ENCODE peak calls at places on chromosomes 16 and 17, in ten cellular contexts. One of them, this sample, is unnamed.

GRCh38 chr17:74369221-74369620 is 1.9 kb downstream of the GPR142 start:
- DNase-seq in cardiac muscle cell: no peak
- DNase-seq in NT2/D1: no peak
- DNase-seq in lower lobe of right lung: peak; percentile 81
- DNase-seq in adipocyte: no peak
- DNase-seq in CD8-positive, alpha-beta memory T cell: no peak
- DNase-seq in stomach: peak; percentile 44
- DNase-seq in MM.1S: no peak
- DNase-seq in PC-3: no peak
- DNase-seq in SJSA1: no peak
- DNase-seq in this sample: no peak

GRCh38 chr16:28258571-28258970 is 33.8 kb upstream of the SBK1 start:
- DNase-seq in SJSA1: no peak
- DNase-seq in lower lobe of right lung: no peak
- DNase-seq in NT2/D1: no peak
- DNase-seq in stomach: peak; percentile 51
- DNase-seq in MM.1S: no peak
- DNase-seq in CD8-positive, alpha-beta memory T cell: no peak
- DNase-seq in PC-3: no peak
- DNase-seq in adipocyte: peak; percentile 38
- DNase-seq in cardiac muscle cell: peak; percentile 87
- DNase-seq in this sample: peak; percentile 91

GRCh38 chr17:55265434-55266021 is 768 bp downstream of the HLF start:
- DNase-seq in MM.1S: no peak
- DNase-seq in NT2/D1: no peak
- DNase-seq in CD8-positive, alpha-beta memory T cell: no peak
- DNase-seq in lower lobe of right lung: no peak
- DNase-seq in SJSA1: no peak
- DNase-seq in stomach: no peak
- DNase-seq in adipocyte: no peak
- DNase-seq in PC-3: no peak
- DNase-seq in cardiac muscle cell: no peak
- DNase-seq in this sample: peak; percentile 38

GRCh38 chr17:58756246-58757161 is 850 bp downstream of the PPM1E start:
- DNase-seq in CD8-positive, alpha-beta memory T cell: no peak
- DNase-seq in NT2/D1: no peak
- DNase-seq in MM.1S: peak; percentile 12
- DNase-seq in lower lobe of right lung: no peak
- DNase-seq in SJSA1: no peak
- DNase-seq in PC-3: no peak
- DNase-seq in adipocyte: peak; percentile 28
- DNase-seq in stomach: no peak
- DNase-seq in cardiac muscle cell: peak; percentile 35
- DNase-seq in this sample: peak; percentile 1

GRCh38 chr16:48547530-48547929 is 62.5 kb downstream of the N4BP1 start:
- DNase-seq in CD8-positive, alpha-beta memory T cell: no peak
- DNase-seq in adipocyte: no peak
- DNase-seq in stomach: no peak
- DNase-seq in MM.1S: no peak
- DNase-seq in PC-3: no peak
- DNase-seq in cardiac muscle cell: peak; percentile 55
- DNase-seq in lower lobe of right lung: no peak
- DNase-seq in NT2/D1: no peak
- DNase-seq in SJSA1: no peak
- DNase-seq in this sample: no peak

GRCh38 chr16:2950773-2951172 is 13.3 kb upstream of the KREMEN2 start:
- DNase-seq in cardiac muscle cell: no peak
- DNase-seq in NT2/D1: no peak
- DNase-seq in MM.1S: no peak
- DNase-seq in CD8-positive, alpha-beta memory T cell: no peak
- DNase-seq in PC-3: no peak
- DNase-seq in stomach: no peak
- DNase-seq in SJSA1: no peak
- DNase-seq in lower lobe of right lung: no peak
- DNase-seq in adipocyte: no peak
- DNase-seq in this sample: no peak

GRCh38 chr16:14559809-14560227 is 70.2 kb downstream of the PARN start:
- DNase-seq in lower lobe of right lung: peak; percentile 68
- DNase-seq in adipocyte: no peak
- DNase-seq in stomach: peak; percentile 67
- DNase-seq in CD8-positive, alpha-beta memory T cell: no peak
- DNase-seq in NT2/D1: no peak
- DNase-seq in SJSA1: no peak
- DNase-seq in cardiac muscle cell: no peak
- DNase-seq in PC-3: no peak
- DNase-seq in MM.1S: no peak
- DNase-seq in this sample: no peak

GRCh38 chr17:68763551-68763950 is 162.4 kb upstream of the FAM20A start:
- DNase-seq in cardiac muscle cell: no peak
- DNase-seq in PC-3: peak; percentile 38
- DNase-seq in adipocyte: peak; percentile 16
- DNase-seq in NT2/D1: no peak
- DNase-seq in stomach: no peak
- DNase-seq in lower lobe of right lung: no peak
- DNase-seq in CD8-positive, alpha-beta memory T cell: no peak
- DNase-seq in MM.1S: no peak
- DNase-seq in SJSA1: no peak
- DNase-seq in this sample: no peak

GRCh38 chr16:31404353-31405064 is 11.4 kb downstream of the ITGAD start:
- DNase-seq in adipocyte: peak; percentile 23
- DNase-seq in stomach: no peak
- DNase-seq in PC-3: peak; percentile 45
- DNase-seq in SJSA1: peak; percentile 65
- DNase-seq in NT2/D1: no peak
- DNase-seq in MM.1S: peak; percentile 14
- DNase-seq in cardiac muscle cell: no peak
- DNase-seq in CD8-positive, alpha-beta memory T cell: no peak
- DNase-seq in lower lobe of right lung: no peak
- DNase-seq in this sample: no peak

GRCh38 chr16:3485821-3486505 is 9.3 kb downstream of the C16orf90 start:
- DNase-seq in NT2/D1: no peak
- DNase-seq in cardiac muscle cell: no peak
- DNase-seq in MM.1S: no peak
- DNase-seq in adipocyte: no peak
- DNase-seq in CD8-positive, alpha-beta memory T cell: no peak
- DNase-seq in SJSA1: no peak
- DNase-seq in stomach: no peak
- DNase-seq in PC-3: no peak
- DNase-seq in lower lobe of right lung: no peak
- DNase-seq in this sample: no peak

GRCh38 chr16:1543085-1543896 is 9.8 kb downstream of the TMEM204 start:
- DNase-seq in adipocyte: no peak
- DNase-seq in lower lobe of right lung: peak; percentile 80
- DNase-seq in CD8-positive, alpha-beta memory T cell: no peak
- DNase-seq in PC-3: peak; percentile 74
- DNase-seq in stomach: peak; percentile 32
- DNase-seq in SJSA1: no peak
- DNase-seq in NT2/D1: peak; percentile 36
- DNase-seq in MM.1S: no peak
- DNase-seq in cardiac muscle cell: peak; percentile 45
- DNase-seq in this sample: peak; percentile 43

GRCh38 chr16:88936008-88936912 is 40.7 kb downstream of the CBFA2T3 start:
- DNase-seq in cardiac muscle cell: no peak
- DNase-seq in MM.1S: no peak
- DNase-seq in NT2/D1: no peak
- DNase-seq in stomach: no peak
- DNase-seq in PC-3: peak; percentile 18
- DNase-seq in adipocyte: no peak
- DNase-seq in CD8-positive, alpha-beta memory T cell: no peak
- DNase-seq in lower lobe of right lung: peak; percentile 70
- DNase-seq in SJSA1: no peak
- DNase-seq in this sample: no peak

GRCh38 chr16:66127459-66128362 is 238.8 kb upstream of the CDH5 start:
- DNase-seq in adipocyte: no peak
- DNase-seq in stomach: no peak
- DNase-seq in CD8-positive, alpha-beta memory T cell: no peak
- DNase-seq in lower lobe of right lung: no peak
- DNase-seq in MM.1S: no peak
- DNase-seq in SJSA1: no peak
- DNase-seq in cardiac muscle cell: peak; percentile 52
- DNase-seq in NT2/D1: no peak
- DNase-seq in PC-3: peak; percentile 23
- DNase-seq in this sample: peak; percentile 8

GRCh38 chr17:59627269-59627668 is 7.6 kb downstream of the CLTC start:
- DNase-seq in stomach: no peak
- DNase-seq in NT2/D1: no peak
- DNase-seq in SJSA1: no peak
- DNase-seq in lower lobe of right lung: no peak
- DNase-seq in CD8-positive, alpha-beta memory T cell: no peak
- DNase-seq in PC-3: no peak
- DNase-seq in MM.1S: no peak
- DNase-seq in cardiac muscle cell: no peak
- DNase-seq in adipocyte: peak; percentile 49
- DNase-seq in this sample: no peak

DNA sequence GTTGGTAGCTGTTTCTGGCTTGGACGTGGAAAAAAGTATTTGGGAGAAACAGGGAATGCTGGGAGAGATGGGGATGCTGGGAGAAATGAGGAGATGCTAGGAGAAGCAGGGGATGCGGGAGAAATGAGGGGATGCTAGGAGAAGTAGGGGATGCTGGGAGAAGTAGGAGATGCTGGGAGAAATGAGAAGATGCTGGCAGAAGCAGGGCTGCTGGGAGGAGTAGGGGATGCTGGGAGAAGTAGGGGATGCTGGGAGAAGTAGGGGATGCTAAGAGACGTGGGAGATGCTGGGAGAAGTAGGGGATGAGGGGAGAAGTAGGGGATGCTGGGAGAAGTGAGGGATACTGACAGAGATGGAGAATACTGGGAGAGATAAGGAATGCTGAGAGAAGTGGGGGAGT is 45.6 kb upstream of the IL34 start:
- DNase-seq in SJSA1: no peak
- DNase-seq in CD8-positive, alpha-beta memory T cell: no peak
- DNase-seq in MM.1S: no peak
- DNase-seq in stomach: no peak
- DNase-seq in NT2/D1: no peak
- DNase-seq in adipocyte: no peak
- DNase-seq in PC-3: no peak
- DNase-seq in cardiac muscle cell: no peak
- DNase-seq in lower lobe of right lung: no peak
- DNase-seq in this sample: no peak
- H3K4me1 ChIP-seq in SJSA1: no peaks in the 10 kb centered on the region
- H3K4me1 ChIP-seq in CD8-positive, alpha-beta memory T cell: no peaks in the 10 kb centered on the region
- H3K4me1 ChIP-seq in MM.1S: no peaks in the 10 kb centered on the region
- H3K4me1 ChIP-seq in stomach: no peaks in the 10 kb centered on the region
- H3K4me1 ChIP-seq in NT2/D1: peaks cover 4% of the 10 kb centered on the region
- H3K4me1 ChIP-seq in adipocyte: peaks cover 9% of the 10 kb centered on the region
- H3K4me1 ChIP-seq in PC-3: no peaks in the 10 kb centered on the region
- H3K4me1 ChIP-seq in cardiac muscle cell: no peaks in the 10 kb centered on the region
- H3K4me1 ChIP-seq in lower lobe of right lung: no peaks in the 10 kb centered on the region
- H3K4me1 ChIP-seq in this sample: peaks cover 12% of the 10 kb centered on the region

GRCh38 chr17:65694601-65695000 is 133.2 kb upstream of the AXIN2 start:
- DNase-seq in adipocyte: no peak
- DNase-seq in NT2/D1: no peak
- DNase-seq in CD8-positive, alpha-beta memory T cell: no peak
- DNase-seq in stomach: no peak
- DNase-seq in SJSA1: no peak
- DNase-seq in PC-3: no peak
- DNase-seq in MM.1S: no peak
- DNase-seq in cardiac muscle cell: no peak
- DNase-seq in lower lobe of right lung: no peak
- DNase-seq in this sample: no peak
- H3K4me1 ChIP-seq in adipocyte: peaks cover 33% of the 10 kb centered on the region
- H3K4me1 ChIP-seq in NT2/D1: peaks cover 4% of the 10 kb centered on the region
- H3K4me1 ChIP-seq in CD8-positive, alpha-beta memory T cell: peaks cover 9% of the 10 kb centered on the region
- H3K4me1 ChIP-seq in stomach: no peaks in the 10 kb centered on the region
- H3K4me1 ChIP-seq in SJSA1: peaks cover 31% of the 10 kb centered on the region
- H3K4me1 ChIP-seq in PC-3: peaks cover 30% of the 10 kb centered on the region
- H3K4me1 ChIP-seq in MM.1S: peaks cover 10% of the 10 kb centered on the region
- H3K4me1 ChIP-seq in cardiac muscle cell: peaks cover 19% of the 10 kb centered on the region
- H3K4me1 ChIP-seq in lower lobe of right lung: no peaks in the 10 kb centered on the region
- H3K4me1 ChIP-seq in this sample: peaks cover 4% of the 10 kb centered on the region

GRCh38 chr16:67517178-67517492 is 11.5 kb upstream of the RIPOR1 start:
- DNase-seq in NT2/D1: no peak
- DNase-seq in cardiac muscle cell: no peak
- DNase-seq in lower lobe of right lung: no peak
- DNase-seq in adipocyte: no peak
- DNase-seq in SJSA1: no peak
- DNase-seq in PC-3: no peak
- DNase-seq in MM.1S: no peak
- DNase-seq in stomach: no peak
- DNase-seq in CD8-positive, alpha-beta memory T cell: no peak
- DNase-seq in this sample: no peak
- H3K4me1 ChIP-seq in NT2/D1: no peaks in the 10 kb centered on the region
- H3K4me1 ChIP-seq in cardiac muscle cell: no peaks in the 10 kb centered on the region
- H3K4me1 ChIP-seq in lower lobe of right lung: peaks cover 15% of the 10 kb centered on the region
- H3K4me1 ChIP-seq in adipocyte: peaks cover 11% of the 10 kb centered on the region
- H3K4me1 ChIP-seq in SJSA1: peaks cover 32% of the 10 kb centered on the region
- H3K4me1 ChIP-seq in PC-3: peaks cover 12% of the 10 kb centered on the region
- H3K4me1 ChIP-seq in MM.1S: peaks cover 7% of the 10 kb centered on the region
- H3K4me1 ChIP-seq in stomach: no peaks in the 10 kb centered on the region
- H3K4me1 ChIP-seq in CD8-positive, alpha-beta memory T cell: peaks cover 21% of the 10 kb centered on the region
- H3K4me1 ChIP-seq in this sample: no peaks in the 10 kb centered on the region

GRCh38 chr17:75755990-75756389 is 9.0 kb downstream of the GALK1 start:
- DNase-seq in lower lobe of right lung: no peak
- DNase-seq in CD8-positive, alpha-beta memory T cell: no peak
- DNase-seq in cardiac muscle cell: no peak
- DNase-seq in PC-3: no peak
- DNase-seq in stomach: no peak
- DNase-seq in NT2/D1: no peak
- DNase-seq in SJSA1: no peak
- DNase-seq in MM.1S: no peak
- DNase-seq in adipocyte: no peak
- DNase-seq in this sample: no peak
- H3K4me1 ChIP-seq in lower lobe of right lung: peaks cover 13% of the 10 kb centered on the region
- H3K4me1 ChIP-seq in CD8-positive, alpha-beta memory T cell: peaks cover 8% of the 10 kb centered on the region
- H3K4me1 ChIP-seq in cardiac muscle cell: no peaks in the 10 kb centered on the region
- H3K4me1 ChIP-seq in PC-3: no peaks in the 10 kb centered on the region
- H3K4me1 ChIP-seq in stomach: peaks cover 9% of the 10 kb centered on the region
- H3K4me1 ChIP-seq in NT2/D1: peaks cover 33% of the 10 kb centered on the region
- H3K4me1 ChIP-seq in SJSA1: peaks cover 12% of the 10 kb centered on the region
- H3K4me1 ChIP-seq in MM.1S: peaks cover 6% of the 10 kb centered on the region
- H3K4me1 ChIP-seq in adipocyte: peaks cover 3% of the 10 kb centered on the region
- H3K4me1 ChIP-seq in this sample: peaks cover 11% of the 10 kb centered on the region

DNA sequence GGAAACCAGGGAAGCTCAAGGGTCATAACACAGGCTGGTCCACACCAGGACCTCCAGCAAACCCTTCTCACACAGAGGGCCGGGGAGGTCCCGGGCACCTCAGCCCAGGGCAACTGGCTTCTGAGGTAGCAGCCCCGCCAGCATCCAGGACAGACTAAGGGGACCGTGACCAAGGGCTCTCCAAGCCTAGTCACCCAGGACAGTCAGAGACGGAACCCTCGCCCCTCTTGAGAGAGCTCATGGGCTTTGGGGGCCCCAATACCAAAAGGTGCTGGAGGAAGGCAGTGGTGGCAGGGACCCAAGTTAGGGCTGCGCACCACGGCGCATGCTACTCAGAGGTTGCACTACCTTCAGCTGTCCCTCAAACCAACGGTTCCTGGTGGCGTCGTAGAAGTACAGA is 54.9 kb downstream of the KLHDC4 start:
- DNase-seq in lower lobe of right lung: no peak
- DNase-seq in stomach: no peak
- DNase-seq in PC-3: no peak
- DNase-seq in SJSA1: no peak
- DNase-seq in NT2/D1: no peak
- DNase-seq in CD8-positive, alpha-beta memory T cell: no peak
- DNase-seq in adipocyte: no peak
- DNase-seq in cardiac muscle cell: no peak
- DNase-seq in MM.1S: no peak
- DNase-seq in this sample: peak; percentile 82
- H3K4me1 ChIP-seq in lower lobe of right lung: no peaks in the 10 kb centered on the region
- H3K4me1 ChIP-seq in stomach: no peaks in the 10 kb centered on the region
- H3K4me1 ChIP-seq in PC-3: no peaks in the 10 kb centered on the region
- H3K4me1 ChIP-seq in SJSA1: no peaks in the 10 kb centered on the region
- H3K4me1 ChIP-seq in NT2/D1: peaks cover 14% of the 10 kb centered on the region
- H3K4me1 ChIP-seq in CD8-positive, alpha-beta memory T cell: peaks cover 32% of the 10 kb centered on the region
- H3K4me1 ChIP-seq in adipocyte: no peaks in the 10 kb centered on the region
- H3K4me1 ChIP-seq in cardiac muscle cell: peaks cover 9% of the 10 kb centered on the region
- H3K4me1 ChIP-seq in MM.1S: no peaks in the 10 kb centered on the region
- H3K4me1 ChIP-seq in this sample: peaks cover 19% of the 10 kb centered on the region